ENCODE peak calls at places on chromosome 1, in seven cellular contexts. J is activated CD4-positive, alpha-beta T cell treated with anti-CD3 and anti-CD28 coated beads, Interleukin-2, amount 10 ng/mL, durations not matched to agents 7 days and 5 days; A is stimulated activated CD4-positive, alpha-beta T cell treated with anti-CD3 and anti-CD28 coated beads, Interleukin-1b, Interleukin-23, amount 100 ng/mL, for 1 hour; O is activated CD4-positive, CD25-positive, alpha-beta regulatory T cell; U is GM10248; Y is activated naive CD4-positive, alpha-beta T cell treated with anti-CD3 and anti-CD28 coated beads, Interleukin-2, amount 10 ng/mL, durations not matched to agents 7 days and 5 days; L is HTR-8/SVneo. I is an unnamed sample.

GRCh38 chr1:10529096-10529495 is 54.3 kb downstream of the PEX14 start:
- DNase-seq in L (no peak), O (no peak), A (no peak), J (no peak), Y (no peak), U (no peak), I (no peak)

GRCh38 chr1:47228644-47229030 is 3.4 kb downstream of the TAL1 start:
- DNase-seq in U (no peak), Y (no peak), A (no peak), L (no peak), O (no peak), J (no peak), I (no peak)

GRCh38 chr1:27355683-27356082 is 11.1 kb downstream of the MAP3K6 start:
- DNase-seq in U (no peak), L (no peak), Y (no peak), A (no peak), J (no peak), O (no peak), I (no peak)

GRCh38 chr1:30310966-30311742 is 412.2 kb downstream of the MATN1 start:
- DNase-seq in L (no peak), O (no peak), U (no peak), Y (peak; percentile 8), A (no peak), J (no peak), I (no peak)

GRCh38 chr1:53141487-53142055 is 867 bp downstream of the SLC1A7 start:
- DNase-seq in U (no peak), O (no peak), L (no peak), Y (no peak), A (no peak), J (no peak), I (no peak)

GRCh38 chr1:220425852-220426251 is 102.1 kb upstream of the MARK1 start:
- DNase-seq in Y (no peak), J (no peak), O (no peak), L (no peak), U (no peak), A (no peak), I (no peak)

GRCh38 chr1:165942062-165942461 is 114.6 kb downstream of the UCK2 start:
- DNase-seq in A (no peak), L (no peak), J (no peak), O (no peak), Y (no peak), U (no peak), I (no peak)

GRCh38 chr1:210900079-210900478 is 233.9 kb downstream of the KCNH1 start:
- DNase-seq in A (no peak), L (no peak), O (no peak), J (no peak), Y (no peak), U (no peak), I (no peak)

GRCh38 chr1:185716095-185716494 is 18.1 kb upstream of the HMCN1 start:
- DNase-seq in O (no peak), J (no peak), U (no peak), Y (no peak), L (no peak), A (no peak), I (no peak)

GRCh38 chr1:196152086-196152485 is 456.2 kb downstream of the KCNT2 start:
- DNase-seq in O (no peak), U (no peak), A (no peak), Y (no peak), J (no peak), L (no peak), I (no peak)

GRCh38 chr1:67855944-67856343 is 22.7 kb upstream of the GNG12 start:
- DNase-seq in L (no peak), A (no peak), U (no peak), O (no peak), J (no peak), Y (no peak), I (no peak)

GRCh38 chr1:33300673-33301072 is 20.2 kb downstream of the A3GALT2 start:
- DNase-seq in O (no peak), L (no peak), U (no peak), J (no peak), Y (no peak), A (no peak), I (peak; percentile 5)

GRCh38 chr1:156608981-156609380 is 7.7 kb upstream of the GPATCH4 start:
- DNase-seq in J (peak; percentile 72), O (peak; percentile 19), U (peak; percentile 62), A (no peak), L (peak; percentile 33), Y (peak; percentile 78), I (peak; percentile 30)

GRCh38 chr1:41315867-41316266 is 45.4 kb upstream of the FOXO6 start:
- DNase-seq in L (no peak), A (no peak), O (no peak), Y (no peak), J (no peak), U (no peak), I (no peak)

GRCh38 chr1:100752806-100753205 is 33.3 kb downstream of the VCAM1 start:
- DNase-seq in U (no peak), A (no peak), J (no peak), Y (no peak), L (no peak), O (no peak), I (no peak)

GRCh38 chr1:175188936-175189335 is 3.6 kb downstream of the KIAA0040 start:
- DNase-seq in O (no peak), L (no peak), A (no peak), U (peak; percentile 68), J (peak; percentile 68), Y (peak; percentile 75), I (peak; percentile 88)

GRCh38 chr1:17718136-17718535 is 37.0 kb upstream of the ACTL8 start:
- DNase-seq in U (no peak), O (no peak), L (no peak), J (no peak), A (no peak), Y (no peak), I (no peak)

GRCh38 chr1:1004420-1004779 is 4.5 kb upstream of the HES4 start:
- DNase-seq in O (no peak), J (no peak), A (no peak), L (no peak), Y (peak; percentile 19), U (no peak), I (no peak)

GRCh38 chr1:235582130-235582529 is 67.5 kb downstream of the GNG4 start:
- DNase-seq in J (no peak), L (no peak), O (no peak), A (no peak), U (no peak), Y (no peak), I (no peak)

GRCh38 chr1:64581786-64582185 is 111.9 kb downstream of the CACHD1 start:
- DNase-seq in U (no peak), A (no peak), L (no peak), J (no peak), O (no peak), Y (no peak), I (no peak)

GRCh38 chr1:1869459-1869858 is 21.4 kb downstream of the GNB1 start:
- DNase-seq in L (no peak), U (no peak), Y (no peak), O (no peak), A (no peak), J (no peak), I (peak; percentile 29)

GRCh38 chr1:221164029-221164428 is 284.8 kb downstream of the HLX start:
- DNase-seq in U (no peak), Y (no peak), A (no peak), L (no peak), O (no peak), J (no peak), I (no peak)

GRCh38 chr1:10519016-10519417 is 44.3 kb downstream of the PEX14 start:
- DNase-seq in J (no peak), Y (no peak), U (no peak), L (no peak), A (no peak), O (no peak), I (no peak)

GRCh38 chr1:243708210-243708609 is 141.8 kb downstream of the AKT3 start:
- DNase-seq in U (no peak), A (no peak), L (no peak), O (no peak), J (no peak), Y (no peak), I (peak; percentile 21)

GRCh38 chr1:57470028-57470427 is 46.2 kb upstream of the DAB1 start:
- DNase-seq in U (no peak), Y (no peak), L (peak; percentile 5), O (no peak), J (no peak), A (no peak), I (no peak)

GRCh38 chr1:85244271-85245053 is 15.0 kb downstream of the C1orf52 start:
- DNase-seq in L (peak; percentile 39), U (no peak), J (no peak), O (no peak), Y (no peak), A (no peak), I (no peak)

GRCh38 chr1:224745924-224746323 is 129.8 kb downstream of the CNIH3 start:
- DNase-seq in O (no peak), J (no peak), U (no peak), Y (no peak), A (no peak), L (no peak), I (no peak)

GRCh38 chr1:95002657-95003432 is 69.9 kb downstream of the ALG14 start:
- DNase-seq in Y (no peak), J (no peak), O (no peak), A (no peak), L (no peak), U (no peak), I (no peak)

GRCh38 chr1:54976747-54977146 is 3.7 kb upstream of the TMEM61 start:
- DNase-seq in J (no peak), U (no peak), L (no peak), A (no peak), Y (no peak), O (no peak), I (no peak)

GRCh38 chr1:168216171-168216570 is 9.6 kb upstream of the SFT2D2 start:
- DNase-seq in O (no peak), L (no peak), U (no peak), A (no peak), Y (no peak), J (no peak), I (no peak)

GRCh38 chr1:63442141-63442475 is 74.7 kb downstream of the ALG6 start:
- DNase-seq in Y (no peak), A (no peak), L (no peak), J (no peak), U (no peak), O (no peak), I (no peak)

GRCh38 chr1:169779970-169780369 is 14.7 kb downstream of the METTL18 start:
- DNase-seq in Y (no peak), L (no peak), A (no peak), U (no peak), O (no peak), J (no peak), I (no peak)

GRCh38 chr1:1109743-1110142 is 6.1 kb downstream of the C1orf159 start:
- DNase-seq in J (no peak), Y (no peak), A (no peak), U (no peak), L (no peak), O (no peak), I (no peak)

GRCh38 chr1:16371725-16372124 is 4.7 kb downstream of the SZRD1 start:
- DNase-seq in L (no peak), A (no peak), Y (no peak), O (no peak), J (peak; percentile 18), U (no peak), I (peak; percentile 62)

GRCh38 chr1:174682419-174683008 is 234.8 kb downstream of the GPR52 start:
- DNase-seq in U (no peak), O (no peak), J (no peak), Y (no peak), A (no peak), L (no peak), I (no peak)